ENCODE peak calls at places on chromosomes 1 and 21, in six cellular contexts. P, X, D, T, M and Y are unnamed samples.

GRCh38 chr1:211623510-211623909 is 44.5 kb upstream of the SLC30A1 start:
- DNase-seq in D (no peak), M (no peak), T (no peak), P (no peak), X (no peak), Y (no peak)

GRCh38 chr1:194067772-194068171 is 881.4 kb upstream of the B3GALT2 start:
- DNase-seq in D (no peak), T (no peak), M (no peak), X (no peak), P (no peak), Y (no peak)

GRCh38 chr1:184253921-184254320 is 132.9 kb upstream of the C1orf21 start:
- DNase-seq in P (no peak), X (no peak), T (no peak), D (no peak), M (no peak), Y (no peak)

GRCh38 chr1:76336951-76337371 is 262.4 kb downstream of the ST6GALNAC3 start:
- DNase-seq in D (peak; percentile 78), P (no peak), M (no peak), X (no peak), T (no peak), Y (no peak)

GRCh38 chr1:115145221-115145620 is 55.9 kb upstream of the TSPAN2 start:
- DNase-seq in D (no peak), X (no peak), M (no peak), P (no peak), T (no peak), Y (no peak)

GRCh38 chr1:109370712-109371270 is 26.9 kb downstream of the SORT1 start:
- DNase-seq in D (no peak), X (peak; percentile 84), P (no peak), T (no peak), M (no peak), Y (peak; percentile 29)

GRCh38 chr1:9591669-9592509 is 3.2 kb downstream of the TMEM201 start:
- DNase-seq in M (no peak), P (no peak), T (no peak), X (no peak), D (peak; percentile 74), Y (no peak)

GRCh38 chr1:208799186-208799585 is 555.0 kb upstream of the PLXNA2 start:
- DNase-seq in X (no peak), D (no peak), M (no peak), P (no peak), T (no peak), Y (no peak)

GRCh38 chr21:42503711-42504110 is 7.7 kb upstream of the RSPH1 start:
- DNase-seq in X (no peak), P (no peak), M (no peak), D (no peak), T (no peak), Y (no peak)

GRCh38 chr21:25568230-25568629 is 39.1 kb downstream of the MRPL39 start:
- DNase-seq in X (no peak), M (no peak), T (no peak), D (no peak), P (no peak), Y (no peak)

GRCh38 chr1:186207401-186208085 is 167.5 kb downstream of the TPR start:
- DNase-seq in T (no peak), P (no peak), D (no peak), M (no peak), X (no peak), Y (no peak)

GRCh38 chr1:107683198-107683657 is 281.8 kb downstream of the VAV3 start:
- DNase-seq in X (peak; percentile 92), D (no peak), T (no peak), P (no peak), M (no peak), Y (no peak)

GRCh38 chr1:232644209-232644608 is 14.3 kb upstream of the SIPA1L2 start:
- DNase-seq in T (no peak), P (no peak), M (no peak), D (no peak), X (no peak), Y (no peak)

GRCh38 chr1:72056516-72056915 is 225.8 kb downstream of the NEGR1 start:
- DNase-seq in M (no peak), T (no peak), P (no peak), D (no peak), X (no peak), Y (no peak)

GRCh38 chr1:72051538-72051937 is 230.8 kb downstream of the NEGR1 start:
- DNase-seq in M (no peak), P (no peak), T (no peak), D (no peak), X (no peak), Y (no peak)

DNA sequence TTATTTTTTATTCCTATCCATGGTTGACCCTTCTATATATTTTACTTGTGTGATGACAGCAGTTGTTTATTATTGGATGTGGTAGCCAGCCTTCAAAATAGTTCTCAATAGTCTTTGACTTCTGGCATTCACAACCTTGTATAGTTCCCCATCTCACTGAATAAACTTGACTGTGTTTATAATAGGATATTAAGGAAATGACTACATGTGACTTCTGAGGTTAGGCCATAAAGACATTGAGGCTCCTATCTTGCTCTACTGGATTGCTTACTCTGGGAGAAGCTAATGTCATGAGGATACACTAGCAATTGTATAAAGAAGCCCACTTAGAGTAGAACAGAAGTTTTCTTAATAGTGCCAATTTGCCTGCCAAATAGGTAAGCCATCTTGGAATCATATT is 231.8 kb downstream of the NEGR1 start:
- DNase-seq in D (no peak), M (no peak), T (no peak), P (no peak), X (no peak), Y (no peak)
- TF ChIP-seq GABPA in D (no peak), M (no peak), T (no peak), P (no peak), X (no peak), Y (no peak)

DNA sequence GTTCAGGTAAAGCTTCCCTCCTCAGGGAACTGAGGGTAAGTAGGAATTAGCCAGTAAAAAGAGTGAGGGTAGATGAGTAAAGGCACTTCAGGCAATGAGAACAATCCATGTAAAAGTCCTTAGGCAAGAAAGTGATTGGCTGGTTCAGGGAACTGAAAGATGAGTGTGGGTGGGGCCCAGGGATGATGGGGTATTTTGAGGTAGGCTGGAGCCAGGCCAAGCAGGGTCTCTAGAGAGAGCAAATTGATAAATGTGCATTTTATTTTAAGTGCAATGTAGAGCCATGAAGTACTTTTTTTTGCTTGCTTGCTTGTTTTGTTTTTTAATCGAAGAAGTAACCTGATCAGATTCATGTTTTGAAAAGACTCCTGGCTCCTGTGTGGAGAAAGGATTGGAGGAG is 26.5 kb downstream of the OSBPL9 start:
- DNase-seq in X (no peak), M (no peak), P (no peak), T (no peak), D (no peak), Y (no peak)
- H3K4me3 ChIP-seq in X (no peak overlapping the region), M (no peak overlapping the region), P (no peak overlapping the region), T (no peak overlapping the region), D (no peak overlapping the region), Y (no peak overlapping the region)

DNA sequence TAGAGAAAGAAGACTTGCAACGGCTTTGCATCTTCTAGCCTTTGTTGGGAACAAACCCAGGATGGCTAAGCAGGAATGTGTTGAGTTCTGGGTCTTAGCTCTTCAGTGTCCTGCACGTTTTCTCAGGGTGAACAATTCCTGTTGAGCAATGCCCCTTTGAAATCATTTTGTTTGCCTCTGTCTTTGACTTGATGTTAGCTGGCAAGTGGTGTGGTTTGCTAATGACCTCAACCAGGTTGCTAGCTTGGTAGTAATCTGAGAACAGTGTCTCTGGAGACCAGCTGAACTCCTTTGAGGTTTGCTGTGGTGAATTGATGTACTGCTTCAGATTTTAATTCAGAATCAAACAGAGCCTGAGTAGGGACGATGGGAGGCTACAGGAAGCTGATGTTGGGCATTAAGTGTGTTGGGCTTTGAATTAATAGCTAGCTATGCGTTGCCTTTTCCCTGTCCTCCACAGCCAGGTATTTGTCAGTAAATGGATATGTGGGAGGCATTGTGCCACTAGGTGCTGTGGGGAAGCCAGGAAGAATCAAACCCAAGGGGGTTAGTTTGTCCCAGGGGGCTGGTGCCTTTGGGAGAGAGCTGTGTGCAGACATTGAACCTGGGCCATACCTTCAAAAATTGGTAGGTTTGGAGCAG is 23.3 kb upstream of the SRSF10 start:
- DNase-seq in D (no peak), T (no peak), P (peak; percentile 21), X (peak; percentile 86), M (peak; percentile 81), Y (no peak)
- TF ChIP-seq GABPA in D (no peak), T (no peak), P (no peak), X (no peak), M (no peak), Y (no peak)

GRCh38 chr1:245860681-245861552 is 646.2 kb downstream of the SMYD3 start:
- DNase-seq in T (no peak), P (no peak), X (no peak), M (no peak), D (no peak), Y (no peak)

GRCh38 chr1:245856944-245857531 is 650.0 kb downstream of the SMYD3 start:
- DNase-seq in P (no peak), X (peak; percentile 82), D (no peak), T (no peak), M (no peak), Y (no peak)

GRCh38 chr1:245858022-245858421 is 649.1 kb downstream of the SMYD3 start:
- DNase-seq in T (no peak), D (no peak), M (no peak), P (no peak), X (no peak), Y (no peak)

GRCh38 chr1:245859510-245860114 is 647.5 kb downstream of the SMYD3 start:
- DNase-seq in X (no peak), M (no peak), P (no peak), T (no peak), D (no peak), Y (no peak)

GRCh38 chr1:245858683-245859509 is 648.2 kb downstream of the SMYD3 start:
- DNase-seq in P (no peak), T (no peak), D (peak; percentile 49), X (no peak), M (no peak), Y (no peak)
- H3K4me3 ChIP-seq in P (no peak overlapping the region), T (no peak overlapping the region), D (no peak overlapping the region), X (no peak overlapping the region), M (no peak overlapping the region), Y (no peak overlapping the region)

GRCh38 chr1:22018583-22019559 is 17.4 kb downstream of the CELA3A start:
- DNase-seq in P (no peak), X (no peak), T (no peak), M (peak; percentile 80), D (no peak), Y (peak; percentile 95)
- TF ChIP-seq GABPA in P (no peak), X (no peak), T (peak; percentile 80), M (no peak), D (no peak), Y (no peak)